ENCODE peak calls at places on chromosomes 16 and 17, in ten cellular contexts. One of them, this sample, is unnamed.

GRCh38 chr17:1461193-1461944 is 5.3 kb upstream of the CRK start:
- DNase-seq in OCI-LY7: no peak
- DNase-seq in tibial artery: no peak
- DNase-seq in fibroblast of mammary gland: no peak
- DNase-seq in AG04450: no peak
- DNase-seq in lung: no peak
- DNase-seq in osteoblast: no peak
- DNase-seq in A549: no peak
- DNase-seq in adrenal gland: no peak
- DNase-seq in mucosa of descending colon: no peak
- DNase-seq in this sample: no peak

GRCh38 chr17:33732116-33732515 is 439.0 kb upstream of the ASIC2 start:
- DNase-seq in AG04450: no peak
- DNase-seq in adrenal gland: no peak
- DNase-seq in osteoblast: no peak
- DNase-seq in OCI-LY7: peak
- DNase-seq in fibroblast of mammary gland: no peak
- DNase-seq in mucosa of descending colon: no peak
- DNase-seq in A549: peak
- DNase-seq in tibial artery: no peak
- DNase-seq in lung: no peak
- DNase-seq in this sample: no peak

GRCh38 chr17:7046127-7046724 is 2.3 kb upstream of the SLC16A11 start:
- DNase-seq in OCI-LY7: no peak
- DNase-seq in AG04450: no peak
- DNase-seq in adrenal gland: peak
- DNase-seq in mucosa of descending colon: peak
- DNase-seq in fibroblast of mammary gland: no peak
- DNase-seq in lung: peak
- DNase-seq in osteoblast: peak
- DNase-seq in tibial artery: no peak
- DNase-seq in A549: no peak
- DNase-seq in this sample: no peak

GRCh38 chr16:15509593-15510520 is 75.5 kb downstream of the BMERB1 start:
- DNase-seq in tibial artery: no peak
- DNase-seq in lung: no peak
- DNase-seq in AG04450: no peak
- DNase-seq in osteoblast: no peak
- DNase-seq in A549: no peak
- DNase-seq in adrenal gland: no peak
- DNase-seq in fibroblast of mammary gland: peak
- DNase-seq in OCI-LY7: no peak
- DNase-seq in mucosa of descending colon: no peak
- DNase-seq in this sample: no peak

GRCh38 chr17:31074772-31075538 is 19.8 kb upstream of the NF1 start:
- DNase-seq in adrenal gland: no peak
- DNase-seq in fibroblast of mammary gland: peak
- DNase-seq in A549: peak
- DNase-seq in osteoblast: peak
- DNase-seq in AG04450: no peak
- DNase-seq in tibial artery: no peak
- DNase-seq in OCI-LY7: no peak
- DNase-seq in mucosa of descending colon: no peak
- DNase-seq in lung: no peak
- DNase-seq in this sample: no peak

GRCh38 chr17:75142236-75142971 is 10.9 kb upstream of the NT5C start:
- DNase-seq in fibroblast of mammary gland: no peak
- DNase-seq in AG04450: no peak
- DNase-seq in adrenal gland: no peak
- DNase-seq in osteoblast: no peak
- DNase-seq in OCI-LY7: no peak
- DNase-seq in tibial artery: no peak
- DNase-seq in mucosa of descending colon: no peak
- DNase-seq in lung: no peak
- DNase-seq in A549: no peak
- DNase-seq in this sample: no peak

GRCh38 chr17:70920416-70920815 is 751.1 kb downstream of the KCNJ2 start:
- DNase-seq in fibroblast of mammary gland: no peak
- DNase-seq in lung: no peak
- DNase-seq in adrenal gland: no peak
- DNase-seq in AG04450: no peak
- DNase-seq in OCI-LY7: no peak
- DNase-seq in osteoblast: no peak
- DNase-seq in mucosa of descending colon: no peak
- DNase-seq in A549: no peak
- DNase-seq in tibial artery: no peak
- DNase-seq in this sample: no peak

GRCh38 chr16:27945233-27945975 is 118.1 kb downstream of the GSG1L start:
- DNase-seq in mucosa of descending colon: no peak
- DNase-seq in AG04450: no peak
- DNase-seq in lung: no peak
- DNase-seq in A549: no peak
- DNase-seq in OCI-LY7: no peak
- DNase-seq in fibroblast of mammary gland: no peak
- DNase-seq in adrenal gland: no peak
- DNase-seq in tibial artery: no peak
- DNase-seq in osteoblast: no peak
- DNase-seq in this sample: no peak

GRCh38 chr17:1643293-1643998 is 2.1 kb downstream of the SCARF1 start:
- DNase-seq in AG04450: no peak
- DNase-seq in A549: peak
- DNase-seq in OCI-LY7: peak
- DNase-seq in adrenal gland: no peak
- DNase-seq in fibroblast of mammary gland: no peak
- DNase-seq in mucosa of descending colon: peak
- DNase-seq in tibial artery: no peak
- DNase-seq in osteoblast: peak
- DNase-seq in lung: peak
- DNase-seq in this sample: no peak

GRCh38 chr17:21452377-21453143 is 76.4 kb downstream of the KCNJ12 start:
- DNase-seq in tibial artery: peak
- DNase-seq in lung: peak
- DNase-seq in A549: no peak
- DNase-seq in mucosa of descending colon: peak
- DNase-seq in OCI-LY7: peak
- DNase-seq in AG04450: peak
- DNase-seq in fibroblast of mammary gland: peak
- DNase-seq in adrenal gland: peak
- DNase-seq in osteoblast: peak
- DNase-seq in this sample: peak

GRCh38 chr16:55118701-55119260 is 188.1 kb downstream of the IRX5 start:
- DNase-seq in A549: no peak
- DNase-seq in AG04450: no peak
- DNase-seq in osteoblast: no peak
- DNase-seq in OCI-LY7: no peak
- DNase-seq in adrenal gland: no peak
- DNase-seq in mucosa of descending colon: no peak
- DNase-seq in lung: no peak
- DNase-seq in fibroblast of mammary gland: no peak
- DNase-seq in tibial artery: peak
- DNase-seq in this sample: no peak
- TF ChIP-seq CTCF in A549: no peak
- TF ChIP-seq CTCF in AG04450: no peak
- TF ChIP-seq CTCF in osteoblast: no peak
- TF ChIP-seq CTCF in OCI-LY7: no peak
- TF ChIP-seq CTCF in adrenal gland: no peak
- TF ChIP-seq CTCF in mucosa of descending colon: no peak
- TF ChIP-seq CTCF in lung: no peak
- TF ChIP-seq CTCF in fibroblast of mammary gland: no peak
- TF ChIP-seq CTCF in tibial artery: no peak
- TF ChIP-seq CTCF in this sample: no peak

GRCh38 chr17:68511671-68512246 is 471 bp upstream of the PRKAR1A start:
- DNase-seq in fibroblast of mammary gland: peak
- DNase-seq in A549: peak
- DNase-seq in mucosa of descending colon: peak
- DNase-seq in adrenal gland: peak
- DNase-seq in AG04450: peak
- DNase-seq in lung: peak
- DNase-seq in osteoblast: peak
- DNase-seq in tibial artery: peak
- DNase-seq in OCI-LY7: peak
- DNase-seq in this sample: peak
- TF ChIP-seq CTCF in fibroblast of mammary gland: no peak
- TF ChIP-seq CTCF in A549: no peak
- TF ChIP-seq CTCF in mucosa of descending colon: no peak
- TF ChIP-seq CTCF in adrenal gland: no peak
- TF ChIP-seq CTCF in AG04450: no peak
- TF ChIP-seq CTCF in lung: no peak
- TF ChIP-seq CTCF in osteoblast: no peak
- TF ChIP-seq CTCF in tibial artery: no peak
- TF ChIP-seq CTCF in OCI-LY7: peak
- TF ChIP-seq CTCF in this sample: peak

GRCh38 chr16:29198231-29198630 is 208.3 kb downstream of the NPIPB11 start:
- DNase-seq in osteoblast: no peak
- DNase-seq in tibial artery: no peak
- DNase-seq in A549: no peak
- DNase-seq in fibroblast of mammary gland: no peak
- DNase-seq in mucosa of descending colon: no peak
- DNase-seq in lung: no peak
- DNase-seq in AG04450: no peak
- DNase-seq in adrenal gland: peak
- DNase-seq in OCI-LY7: no peak
- DNase-seq in this sample: peak

DNA sequence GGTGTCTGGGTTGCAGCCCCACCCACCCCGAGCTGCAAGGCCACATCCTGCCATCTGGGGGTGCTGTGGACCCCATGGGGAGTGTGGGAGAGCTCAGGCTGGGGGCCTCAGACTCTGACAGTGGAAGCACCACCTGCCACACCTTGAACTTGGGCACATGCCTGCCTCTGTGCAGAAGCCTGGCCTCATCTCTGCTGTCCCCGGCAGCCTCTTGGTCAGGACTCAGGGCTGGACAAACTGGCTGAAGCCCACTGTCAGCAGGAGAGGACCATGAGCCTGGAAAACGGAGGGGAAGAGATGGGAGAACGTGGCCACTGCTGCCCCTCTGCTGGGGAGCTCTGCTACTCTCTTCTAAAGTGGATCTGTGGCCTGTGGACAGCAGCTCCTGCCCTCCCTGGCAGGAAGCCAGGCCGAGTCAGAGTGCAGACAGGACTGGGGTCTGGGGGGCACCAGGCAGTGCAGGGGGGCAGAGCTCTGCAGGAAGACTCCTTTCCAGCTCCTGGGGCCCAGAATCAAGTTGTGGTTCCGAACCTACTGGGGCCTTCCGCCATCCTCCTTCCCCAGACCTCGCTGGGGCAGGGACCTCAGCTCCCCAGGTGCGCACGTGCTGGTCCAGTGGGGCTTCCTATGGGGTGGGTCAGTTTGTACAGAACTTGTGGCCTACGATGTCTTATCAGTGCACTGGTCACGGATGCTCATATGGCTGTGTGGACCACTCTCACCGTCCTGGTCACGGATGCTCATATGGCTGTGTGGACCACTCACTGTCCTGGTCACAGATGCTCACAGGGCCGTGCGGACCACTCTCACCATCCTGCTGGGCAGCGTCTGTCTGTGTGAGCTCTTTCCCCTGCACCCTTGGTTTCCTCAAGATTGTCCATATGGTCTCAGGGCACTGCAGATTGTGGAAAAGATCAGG is 207.7 kb downstream of the LAT start:
- DNase-seq in adrenal gland: peak
- DNase-seq in AG04450: no peak
- DNase-seq in fibroblast of mammary gland: no peak
- DNase-seq in A549: no peak
- DNase-seq in mucosa of descending colon: no peak
- DNase-seq in lung: no peak
- DNase-seq in osteoblast: no peak
- DNase-seq in tibial artery: peak
- DNase-seq in OCI-LY7: peak
- DNase-seq in this sample: peak
- TF ChIP-seq CTCF in adrenal gland: no peak
- TF ChIP-seq CTCF in AG04450: peak
- TF ChIP-seq CTCF in fibroblast of mammary gland: peak
- TF ChIP-seq CTCF in A549: no peak
- TF ChIP-seq CTCF in mucosa of descending colon: no peak
- TF ChIP-seq CTCF in lung: no peak
- TF ChIP-seq CTCF in osteoblast: no peak
- TF ChIP-seq CTCF in tibial artery: no peak
- TF ChIP-seq CTCF in OCI-LY7: peak
- TF ChIP-seq CTCF in this sample: peak

GRCh38 chr16:67930191-67930590 is 1.5 kb downstream of the CTRL start:
- DNase-seq in lung: no peak
- DNase-seq in mucosa of descending colon: no peak
- DNase-seq in A549: no peak
- DNase-seq in tibial artery: no peak
- DNase-seq in osteoblast: peak
- DNase-seq in AG04450: no peak
- DNase-seq in OCI-LY7: no peak
- DNase-seq in adrenal gland: no peak
- DNase-seq in fibroblast of mammary gland: no peak
- DNase-seq in this sample: no peak

GRCh38 chr16:67932462-67932840 is 789 bp upstream of the CTRL start:
- DNase-seq in fibroblast of mammary gland: no peak
- DNase-seq in tibial artery: no peak
- DNase-seq in OCI-LY7: no peak
- DNase-seq in AG04450: no peak
- DNase-seq in A549: no peak
- DNase-seq in mucosa of descending colon: no peak
- DNase-seq in adrenal gland: no peak
- DNase-seq in osteoblast: peak
- DNase-seq in lung: no peak
- DNase-seq in this sample: no peak

GRCh38 chr16:67933805-67934204 is 2.1 kb upstream of the CTRL start:
- DNase-seq in AG04450: no peak
- DNase-seq in fibroblast of mammary gland: no peak
- DNase-seq in mucosa of descending colon: no peak
- DNase-seq in adrenal gland: no peak
- DNase-seq in osteoblast: peak
- DNase-seq in lung: no peak
- DNase-seq in tibial artery: no peak
- DNase-seq in OCI-LY7: no peak
- DNase-seq in A549: no peak
- DNase-seq in this sample: no peak

GRCh38 chr16:67930678-67931211 is 917 bp downstream of the CTRL start:
- DNase-seq in fibroblast of mammary gland: no peak
- DNase-seq in mucosa of descending colon: no peak
- DNase-seq in lung: no peak
- DNase-seq in osteoblast: peak
- DNase-seq in A549: no peak
- DNase-seq in tibial artery: no peak
- DNase-seq in OCI-LY7: no peak
- DNase-seq in AG04450: no peak
- DNase-seq in adrenal gland: no peak
- DNase-seq in this sample: no peak

DNA sequence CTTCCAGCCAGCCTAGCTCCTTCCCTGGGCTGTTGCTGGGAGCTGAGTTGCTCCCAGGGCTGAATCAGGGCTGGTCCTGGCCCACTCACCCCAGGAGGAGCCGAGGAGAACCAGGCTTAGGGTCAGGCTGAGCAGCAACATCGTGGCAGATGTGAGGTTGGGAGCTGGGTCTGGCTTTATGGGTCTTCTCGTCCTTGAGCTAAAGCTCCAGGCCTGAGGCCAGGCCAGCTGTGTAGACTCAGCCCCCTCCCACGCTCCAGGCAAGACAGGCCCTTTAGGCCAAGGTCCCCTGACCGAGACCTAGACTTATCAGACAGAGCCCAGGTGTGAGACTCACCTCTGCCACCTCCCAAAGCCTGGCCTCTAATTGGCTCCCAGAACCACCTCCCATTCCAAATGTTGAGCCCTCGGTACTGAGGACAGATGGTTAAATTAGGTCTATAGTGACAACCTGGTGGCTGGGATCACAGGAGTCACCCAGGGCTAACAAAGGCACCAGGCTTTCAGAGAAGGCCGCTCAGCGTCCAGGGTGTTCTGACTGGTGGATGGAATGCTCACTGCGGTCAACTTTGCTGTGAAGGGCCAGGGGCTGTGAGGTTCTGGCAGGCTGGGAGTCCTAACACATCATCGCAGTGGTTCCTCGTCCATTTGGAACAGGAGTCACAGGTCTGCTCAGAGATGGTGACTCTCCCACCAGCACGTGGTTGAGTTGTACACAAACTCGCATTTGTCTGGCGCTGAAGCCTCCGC is at the start of gene CTRL:
- DNase-seq in fibroblast of mammary gland: no peak
- DNase-seq in lung: no peak
- DNase-seq in mucosa of descending colon: no peak
- DNase-seq in adrenal gland: no peak
- DNase-seq in AG04450: no peak
- DNase-seq in OCI-LY7: no peak
- DNase-seq in A549: no peak
- DNase-seq in osteoblast: peak
- DNase-seq in tibial artery: no peak
- DNase-seq in this sample: no peak
- TF ChIP-seq CTCF in fibroblast of mammary gland: peak
- TF ChIP-seq CTCF in lung: no peak
- TF ChIP-seq CTCF in mucosa of descending colon: no peak
- TF ChIP-seq CTCF in adrenal gland: no peak
- TF ChIP-seq CTCF in AG04450: peak
- TF ChIP-seq CTCF in OCI-LY7: no peak
- TF ChIP-seq CTCF in A549: no peak
- TF ChIP-seq CTCF in osteoblast: peak
- TF ChIP-seq CTCF in tibial artery: no peak
- TF ChIP-seq CTCF in this sample: peak

This sample was measured in osteocyte.